ENCODE peak calls at places on chromosomes 5 and 9, in six cellular contexts. One of them, this sample, is unnamed.

GRCh38 chr5:675111-675875 is 17.9 kb downstream of the TPPP start:
- DNase-seq in A549: no peak
- DNase-seq in esophagus squamous epithelium: no peak
- DNase-seq in uterus: peak; percentile 11
- DNase-seq in mammary epithelial cell: no peak
- DNase-seq in sigmoid colon: peak; percentile 59
- DNase-seq in this sample: no peak

GRCh38 chr5:218457-219289 is 553 bp downstream of the SDHA start:
- DNase-seq in mammary epithelial cell: peak; percentile 28
- DNase-seq in sigmoid colon: no peak
- DNase-seq in A549: peak; percentile 33
- DNase-seq in uterus: no peak
- DNase-seq in esophagus squamous epithelium: no peak
- DNase-seq in this sample: no peak

GRCh38 chr5:66969963-66970362 is 226.6 kb downstream of the CD180 start:
- DNase-seq in esophagus squamous epithelium: no peak
- DNase-seq in mammary epithelial cell: no peak
- DNase-seq in A549: no peak
- DNase-seq in uterus: no peak
- DNase-seq in sigmoid colon: no peak
- DNase-seq in this sample: no peak

GRCh38 chr5:133120156-133120750 is 68.4 kb downstream of the HSPA4 start:
- DNase-seq in sigmoid colon: no peak
- DNase-seq in uterus: no peak
- DNase-seq in A549: no peak
- DNase-seq in esophagus squamous epithelium: no peak
- DNase-seq in mammary epithelial cell: no peak
- DNase-seq in this sample: no peak

GRCh38 chr5:170429014-170429413 is 39.8 kb upstream of the KCNMB1 start:
- DNase-seq in A549: peak; percentile 41
- DNase-seq in sigmoid colon: no peak
- DNase-seq in mammary epithelial cell: no peak
- DNase-seq in uterus: no peak
- DNase-seq in esophagus squamous epithelium: no peak
- DNase-seq in this sample: no peak

GRCh38 chr9:121567142-121568100 is 67.8 kb upstream of the GGTA1 start:
- DNase-seq in esophagus squamous epithelium: no peak
- DNase-seq in sigmoid colon: peak; percentile 77
- DNase-seq in A549: no peak
- DNase-seq in uterus: peak; percentile 40
- DNase-seq in mammary epithelial cell: no peak
- DNase-seq in this sample: no peak

GRCh38 chr9:134327671-134328231 is 1.5 kb downstream of the RXRA start:
- DNase-seq in uterus: no peak
- DNase-seq in A549: no peak
- DNase-seq in esophagus squamous epithelium: no peak
- DNase-seq in sigmoid colon: no peak
- DNase-seq in mammary epithelial cell: peak; percentile 17
- DNase-seq in this sample: no peak

GRCh38 chr9:78236511-78236950 is 656 bp downstream of the CEP78 start:
- DNase-seq in esophagus squamous epithelium: no peak
- DNase-seq in sigmoid colon: peak; percentile 67
- DNase-seq in A549: peak; percentile 31
- DNase-seq in uterus: no peak
- DNase-seq in mammary epithelial cell: peak; percentile 50
- DNase-seq in this sample: no peak

GRCh38 chr9:3205421-3206095 is 320.2 kb downstream of the RFX3 start:
- DNase-seq in uterus: no peak
- DNase-seq in sigmoid colon: no peak
- DNase-seq in esophagus squamous epithelium: no peak
- DNase-seq in A549: no peak
- DNase-seq in mammary epithelial cell: no peak
- DNase-seq in this sample: no peak

GRCh38 chr5:104189031-104189430 is 626.4 kb upstream of the NUDT12 start:
- DNase-seq in esophagus squamous epithelium: no peak
- DNase-seq in uterus: no peak
- DNase-seq in sigmoid colon: no peak
- DNase-seq in mammary epithelial cell: peak; percentile 81
- DNase-seq in A549: no peak
- DNase-seq in this sample: no peak

GRCh38 chr5:148910216-148910615 is 83.8 kb downstream of the ADRB2 start:
- DNase-seq in uterus: no peak
- DNase-seq in A549: no peak
- DNase-seq in mammary epithelial cell: no peak
- DNase-seq in sigmoid colon: no peak
- DNase-seq in esophagus squamous epithelium: no peak
- DNase-seq in this sample: no peak

GRCh38 chr5:148909766-148910165 is 83.4 kb downstream of the ADRB2 start:
- DNase-seq in sigmoid colon: no peak
- DNase-seq in esophagus squamous epithelium: no peak
- DNase-seq in mammary epithelial cell: peak; percentile 33
- DNase-seq in uterus: no peak
- DNase-seq in A549: no peak
- DNase-seq in this sample: no peak

GRCh38 chr5:148906968-148907367 is 80.6 kb downstream of the ADRB2 start:
- DNase-seq in sigmoid colon: no peak
- DNase-seq in esophagus squamous epithelium: no peak
- DNase-seq in A549: no peak
- DNase-seq in uterus: no peak
- DNase-seq in mammary epithelial cell: no peak
- DNase-seq in this sample: no peak

GRCh38 chr5:148910686-148911361 is 84.4 kb downstream of the ADRB2 start:
- DNase-seq in mammary epithelial cell: peak; percentile 91
- DNase-seq in A549: peak; percentile 44
- DNase-seq in uterus: no peak
- DNase-seq in esophagus squamous epithelium: no peak
- DNase-seq in sigmoid colon: no peak
- DNase-seq in this sample: no peak

DNA sequence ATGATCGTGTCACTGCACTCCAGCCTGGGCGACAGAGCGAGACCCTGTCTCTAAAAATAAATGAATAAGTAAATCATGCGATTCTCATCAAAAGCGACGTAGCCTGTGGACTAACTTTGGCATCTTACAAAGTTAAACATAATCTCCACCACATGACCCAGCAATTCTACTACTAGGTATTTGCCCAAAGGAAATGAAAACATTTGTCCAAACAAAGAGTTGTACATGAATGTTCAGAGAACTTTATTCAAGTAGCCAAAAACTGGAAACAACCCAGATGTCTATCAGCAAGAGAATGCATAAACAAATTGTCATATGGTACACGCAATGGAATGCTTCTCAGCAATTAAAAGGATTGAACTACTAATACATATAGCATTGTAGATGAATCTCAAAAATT is 82.6 kb downstream of the ADRB2 start:
- DNase-seq in sigmoid colon: no peak
- DNase-seq in mammary epithelial cell: no peak
- DNase-seq in uterus: no peak
- DNase-seq in esophagus squamous epithelium: no peak
- DNase-seq in A549: no peak
- DNase-seq in this sample: no peak
- H3K27ac ChIP-seq in sigmoid colon: no peak overlapping the region
- H3K27ac ChIP-seq in mammary epithelial cell: peak overlapping the region; percentile 4
- H3K27ac ChIP-seq in uterus: no peak overlapping the region
- H3K27ac ChIP-seq in esophagus squamous epithelium: no peak overlapping the region
- H3K27ac ChIP-seq in A549: no peak overlapping the region
- H3K27ac ChIP-seq in this sample: no peak overlapping the region

DNA sequence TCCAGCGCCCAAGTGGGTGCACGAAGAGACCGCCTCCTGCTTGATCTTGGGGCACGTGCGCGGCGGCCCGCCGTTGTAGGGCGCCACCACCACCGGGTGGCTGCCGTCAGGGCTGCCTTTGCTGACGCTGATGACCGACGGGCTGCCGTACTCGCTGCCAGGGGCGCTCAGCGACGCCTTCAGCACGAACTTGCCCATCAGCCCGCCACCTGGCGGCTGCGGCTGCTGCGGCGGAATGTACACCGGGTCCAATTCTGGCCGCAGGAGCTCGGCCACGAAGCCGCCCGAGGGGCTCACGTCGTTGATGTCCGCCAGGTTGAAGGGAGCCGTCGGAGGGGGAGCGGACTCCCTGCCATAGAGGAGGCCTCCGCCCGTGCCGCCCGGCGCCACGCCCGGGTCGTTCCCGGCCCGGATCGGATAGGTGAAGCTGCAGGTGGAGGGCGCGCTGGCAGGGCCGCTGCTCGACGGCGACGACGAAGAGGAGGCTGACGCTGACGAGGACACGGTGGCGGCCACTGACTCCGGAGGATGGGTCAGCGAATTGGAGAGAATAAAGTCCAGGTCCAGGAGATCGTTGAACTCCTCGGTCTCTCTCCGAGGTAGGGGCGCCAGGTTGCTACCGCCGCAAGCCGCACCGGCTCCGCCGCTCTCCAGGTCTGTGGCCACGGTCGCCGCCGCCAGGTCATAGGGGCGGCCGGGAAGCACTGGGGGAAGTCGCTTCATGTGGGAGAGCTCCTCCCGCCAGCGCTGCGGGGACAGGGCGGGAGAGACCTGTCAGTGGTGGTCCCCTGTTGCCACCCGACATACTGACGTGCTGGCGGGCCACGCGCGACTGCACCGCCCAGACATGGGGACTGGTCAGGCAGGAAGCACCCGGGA is 1.8 kb downstream of the KLF4 start:
- DNase-seq in A549: peak; percentile 69
- DNase-seq in mammary epithelial cell: no peak
- DNase-seq in uterus: peak; percentile 48
- DNase-seq in esophagus squamous epithelium: no peak
- DNase-seq in sigmoid colon: peak; percentile 78
- DNase-seq in this sample: peak; percentile 4
- H3K4me3 ChIP-seq in A549: peak overlapping the region; percentile 53
- H3K4me3 ChIP-seq in mammary epithelial cell: peak overlapping the region; percentile 94
- H3K4me3 ChIP-seq in uterus: peak overlapping the region; percentile 76
- H3K4me3 ChIP-seq in esophagus squamous epithelium: peak overlapping the region; percentile 78
- H3K4me3 ChIP-seq in sigmoid colon: peak overlapping the region; percentile 58
- H3K4me3 ChIP-seq in this sample: no peak overlapping the region

DNA sequence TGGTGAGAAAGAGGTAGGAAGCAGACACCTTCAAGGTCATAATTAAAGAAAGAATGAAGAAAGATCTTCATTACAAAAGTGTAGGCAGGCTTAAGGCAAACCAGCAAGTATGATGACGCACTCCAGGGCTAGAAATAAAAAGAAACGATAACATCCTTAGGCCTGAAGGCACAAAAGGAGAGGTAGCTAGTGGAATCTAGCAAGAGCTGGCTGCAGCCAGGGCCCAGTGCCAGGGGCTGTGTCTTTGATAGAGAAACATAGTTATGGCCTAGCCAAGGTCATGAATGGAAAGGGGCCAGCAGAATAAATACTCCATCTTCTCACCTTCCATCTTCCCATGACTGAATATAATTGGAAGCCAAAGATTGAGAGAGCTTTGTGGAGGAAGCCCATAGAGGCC is 6.8 kb upstream of the SH3TC2 start:
- DNase-seq in A549: no peak
- DNase-seq in sigmoid colon: no peak
- DNase-seq in mammary epithelial cell: no peak
- DNase-seq in esophagus squamous epithelium: no peak
- DNase-seq in uterus: no peak
- DNase-seq in this sample: no peak
- H3K27ac ChIP-seq in A549: no peak overlapping the region
- H3K27ac ChIP-seq in sigmoid colon: no peak overlapping the region
- H3K27ac ChIP-seq in mammary epithelial cell: no peak overlapping the region
- H3K27ac ChIP-seq in esophagus squamous epithelium: no peak overlapping the region
- H3K27ac ChIP-seq in uterus: no peak overlapping the region
- H3K27ac ChIP-seq in this sample: no peak overlapping the region

GRCh38 chr5:9543266-9543925 is 2.5 kb downstream of the SEMA5A start:
- DNase-seq in mammary epithelial cell: no peak
- DNase-seq in uterus: no peak
- DNase-seq in sigmoid colon: no peak
- DNase-seq in A549: no peak
- DNase-seq in esophagus squamous epithelium: no peak
- DNase-seq in this sample: no peak

GRCh38 chr5:9544502-9545300 is 1.2 kb downstream of the SEMA5A start:
- DNase-seq in mammary epithelial cell: peak; percentile 85
- DNase-seq in sigmoid colon: peak; percentile 92
- DNase-seq in uterus: peak; percentile 85
- DNase-seq in esophagus squamous epithelium: no peak
- DNase-seq in A549: peak; percentile 59
- DNase-seq in this sample: peak; percentile 31

GRCh38 chr5:9545301-9545958 is 445 bp downstream of the SEMA5A start:
- DNase-seq in uterus: no peak
- DNase-seq in mammary epithelial cell: peak; percentile 20
- DNase-seq in esophagus squamous epithelium: no peak
- DNase-seq in sigmoid colon: peak; percentile 71
- DNase-seq in A549: no peak
- DNase-seq in this sample: no peak

GRCh38 chr5:9545959-9546851 is at the start of gene SEMA5A:
- DNase-seq in sigmoid colon: peak; percentile 87
- DNase-seq in uterus: peak; percentile 75
- DNase-seq in A549: no peak
- DNase-seq in esophagus squamous epithelium: no peak
- DNase-seq in mammary epithelial cell: peak; percentile 74
- DNase-seq in this sample: peak; percentile 18

DNA sequence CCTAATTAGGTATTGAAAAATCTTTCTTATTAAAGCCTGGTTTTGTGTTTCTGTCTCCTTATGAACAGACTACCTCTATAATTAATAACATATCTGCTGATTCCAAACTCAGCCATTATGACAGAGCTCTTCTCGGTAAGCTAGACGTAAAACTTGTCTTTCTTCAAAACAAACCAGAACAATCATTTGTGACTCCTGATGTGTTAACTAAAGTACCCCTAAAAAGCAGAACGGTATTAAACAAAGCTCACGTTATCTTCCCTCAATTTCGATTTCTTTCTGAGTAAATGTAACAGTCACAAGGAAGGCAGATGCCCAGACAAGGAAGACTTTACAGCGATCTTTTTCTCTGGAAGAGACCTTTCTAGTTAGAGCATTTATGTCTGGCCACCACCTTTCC is 1.8 kb downstream of the SEMA5A start:
- DNase-seq in esophagus squamous epithelium: no peak
- DNase-seq in uterus: no peak
- DNase-seq in sigmoid colon: no peak
- DNase-seq in mammary epithelial cell: no peak
- DNase-seq in A549: no peak
- DNase-seq in this sample: no peak
- H3K4me3 ChIP-seq in esophagus squamous epithelium: peak overlapping the region; percentile 81
- H3K4me3 ChIP-seq in uterus: peak overlapping the region; percentile 75
- H3K4me3 ChIP-seq in sigmoid colon: peak overlapping the region; percentile 84
- H3K4me3 ChIP-seq in mammary epithelial cell: peak overlapping the region; percentile 86
- H3K4me3 ChIP-seq in A549: no peak overlapping the region
- H3K4me3 ChIP-seq in this sample: no peak overlapping the region